ENCODE peak calls at places on chromosomes 12 and 14, in seven cellular contexts. E, O, X, N, D, R and L are unnamed samples.

GRCh38 chr14:69299286-69300035 is 39.5 kb downstream of the GALNT16 start:
- DNase-seq in O (peak; percentile 70), R (no peak), E (peak; percentile 46), X (no peak), N (peak; percentile 14), D (no peak), L (no peak)

GRCh38 chr14:59086241-59086899 is 102.1 kb upstream of the DAAM1 start:
- DNase-seq in D (no peak), N (no peak), O (no peak), X (no peak), E (no peak), R (peak; percentile 16), L (no peak)

GRCh38 chr14:31560759-31561154 is 447 bp upstream of the NUBPL start:
- DNase-seq in R (no peak), D (no peak), N (no peak), X (no peak), E (no peak), O (no peak), L (no peak)

GRCh38 chr14:90715993-90716392 is 100.2 kb downstream of the TTC7B start:
- DNase-seq in N (no peak), R (no peak), X (no peak), E (no peak), D (no peak), O (no peak), L (no peak)

GRCh38 chr12:49888461-49889151 is 15.1 kb downstream of the FAIM2 start:
- DNase-seq in D (no peak), R (no peak), X (no peak), E (no peak), N (no peak), O (no peak), L (no peak)

GRCh38 chr12:29073631-29074239 is 75.3 kb upstream of the FAR2 start:
- DNase-seq in N (no peak), E (no peak), O (no peak), R (peak; percentile 51), D (no peak), X (no peak), L (peak; percentile 26)

GRCh38 chr14:41609704-41610183 is 3.1 kb downstream of the LRFN5 start:
- DNase-seq in O (peak; percentile 89), D (no peak), X (peak; percentile 77), N (peak; percentile 37), R (peak; percentile 40), E (no peak), L (no peak)

GRCh38 chr12:26831959-26832816 is 806 bp downstream of the ITPR2 start:
- DNase-seq in X (peak; percentile 86), R (peak; percentile 37), N (peak; percentile 63), E (peak; percentile 84), D (peak; percentile 40), O (peak; percentile 92), L (peak; percentile 66)

GRCh38 chr12:84058136-84058535 is 854.5 kb downstream of the SLC6A15 start:
- DNase-seq in R (no peak), E (no peak), D (no peak), X (no peak), O (no peak), N (no peak), L (no peak)

GRCh38 chr12:45050331-45050750 is 558 bp downstream of the DBX2 start:
- DNase-seq in E (peak; percentile 55), O (no peak), X (no peak), R (no peak), D (no peak), N (no peak), L (no peak)

GRCh38 chr14:53462931-53463778 is 310.0 kb upstream of the DDHD1 start:
- DNase-seq in O (no peak), D (no peak), R (no peak), E (no peak), N (no peak), X (no peak), L (no peak)